ENCODE peak calls at places on chromosomes 5 and 9, in six cellular contexts. C is MM.1S; N is mesenchymal stem cell; P is effector memory CD4-positive, alpha-beta T cell; S is uterus; E is MG63. G is an unnamed sample. For H3K9me3, the result is how much of the 10 kb centered on the place peaks cover.

GRCh38 chr5:95327211-95327610 is 42.3 kb upstream of the MCTP1 start:
- DNase-seq in C (no peak), N (no peak), P (no peak), S (no peak), E (no peak), G (no peak)

GRCh38 chr5:133274597-133274935 is 222.8 kb downstream of the HSPA4 start:
- DNase-seq in C (no peak), N (no peak), P (no peak), S (no peak), E (no peak), G (no peak)

GRCh38 chr5:78129632-78130031 is 164.9 kb downstream of the AP3B1 start:
- DNase-seq in C (no peak), N (no peak), P (no peak), S (no peak), E (no peak), G (no peak)

GRCh38 chr5:136816327-136816726 is 451.0 kb upstream of the TRPC7 start:
- DNase-seq in C (no peak), N (no peak), P (no peak), S (no peak), E (no peak), G (no peak)

GRCh38 chr9:69371001-69371400 is 46.0 kb downstream of the ENTREP1 start:
- DNase-seq in C (no peak), N (no peak), P (no peak), S (no peak), E (no peak), G (peak)

GRCh38 chr5:120852222-120852860 is 388.2 kb downstream of the PRR16 start:
- DNase-seq in C (no peak), N (no peak), P (no peak), S (no peak), E (no peak), G (no peak)

GRCh38 chr5:81639556-81639955 is 111.3 kb downstream of the SSBP2 start:
- DNase-seq in C (no peak), N (no peak), P (no peak), S (no peak), E (no peak), G (peak)

GRCh38 chr9:37144762-37145161 is 24.4 kb downstream of the ZCCHC7 start:
- DNase-seq in C (no peak), N (peak), P (no peak), S (no peak), E (no peak), G (no peak)

GRCh38 chr9:96350866-96351265 is 32.6 kb downstream of the SLC35D2 start:
- DNase-seq in C (no peak), N (no peak), P (no peak), S (no peak), E (no peak), G (no peak)

GRCh38 chr9:89523948-89524347 is 26.0 kb upstream of the SEMA4D start:
- DNase-seq in C (peak), N (peak), P (peak), S (no peak), E (no peak), G (no peak)

GRCh38 chr5:57402348-57402747 is 80.3 kb downstream of the ACTBL2 start:
- DNase-seq in C (no peak), N (no peak), P (no peak), S (no peak), E (no peak), G (no peak)

GRCh38 chr5:56190500-56190899 is 42.6 kb downstream of the ANKRD55 start:
- DNase-seq in C (no peak), N (peak), P (peak), S (no peak), E (peak), G (no peak)

GRCh38 chr5:173895766-173896165 is 7.6 kb downstream of the CPEB4 start:
- DNase-seq in C (no peak), N (no peak), P (no peak), S (no peak), E (no peak), G (no peak)

GRCh38 chr9:72477862-72478564 is 43.4 kb upstream of the TMC1 start:
- DNase-seq in C (no peak), N (peak), P (no peak), S (no peak), E (peak), G (peak)

GRCh38 chr9:96674914-96675538 is 19.9 kb upstream of the PRXL2C start:
- DNase-seq in C (no peak), N (no peak), P (no peak), S (no peak), E (peak), G (peak)

GRCh38 chr5:38601843-38602424 is 45.5 kb upstream of the LIFR start:
- DNase-seq in C (no peak), N (peak), P (no peak), S (no peak), E (peak), G (no peak)

GRCh38 chr5:113489299-113489698 is 1.0 kb upstream of the MCC start:
- DNase-seq in C (peak), N (peak), P (no peak), S (no peak), E (peak), G (peak)

GRCh38 chr5:140116716-140117115 is 2.8 kb downstream of the PURA start:
- DNase-seq in C (no peak), N (no peak), P (no peak), S (no peak), E (no peak), G (no peak)

GRCh38 chr9:26264709-26265601 is 586.7 kb upstream of the TUSC1 start:
- DNase-seq in C (no peak), N (peak), P (no peak), S (no peak), E (peak), G (peak)

GRCh38 chr9:129406278-129407225 is 214.3 kb downstream of the C9orf50 start:
- DNase-seq in C (no peak), N (no peak), P (no peak), S (peak), E (no peak), G (no peak)

GRCh38 chr9:125829743-125830142 is 82.6 kb downstream of the PBX3 start:
- DNase-seq in C (no peak), N (no peak), P (peak), S (no peak), E (peak), G (peak)

GRCh38 chr9:108815156-108815555 is 40.6 kb downstream of the ACTL7B start:
- DNase-seq in C (no peak), N (no peak), P (no peak), S (no peak), E (no peak), G (no peak)

GRCh38 chr5:170338933-170339779 is 41.6 kb upstream of the LCP2 start:
- DNase-seq in C (peak), N (no peak), P (peak), S (no peak), E (no peak), G (no peak)

GRCh38 chr5:5306696-5307095 is 115.8 kb upstream of the ICE1 start:
- DNase-seq in C (no peak), N (no peak), P (no peak), S (no peak), E (peak), G (peak)

GRCh38 chr5:77957931-77958476 is 181.9 kb upstream of the TBCA start:
- DNase-seq in C (no peak), N (no peak), P (no peak), S (no peak), E (no peak), G (no peak)

GRCh38 chr5:90941002-90941720 is 382.6 kb downstream of the ADGRV1 start:
- DNase-seq in C (no peak), N (no peak), P (no peak), S (no peak), E (no peak), G (no peak)

GRCh38 chr9:130154816-130155215 is 17.4 kb upstream of the NCS1 start:
- DNase-seq in C (no peak), N (no peak), P (no peak), S (no peak), E (no peak), G (no peak)

GRCh38 chr9:113807173-113808061 is 68.7 kb upstream of the ZNF618 start:
- DNase-seq in C (peak), N (peak), P (no peak), S (peak), E (peak), G (peak)

GRCh38 chr9:2816476-2817141 is 27.3 kb downstream of the PUM3 start:
- DNase-seq in C (no peak), N (peak), P (no peak), S (no peak), E (no peak), G (peak)

GRCh38 chr9:76701441-76702031 is 62.7 kb upstream of the PCA3 start:
- DNase-seq in C (no peak), N (no peak), P (no peak), S (no peak), E (peak), G (peak)

GRCh38 chr9:98383758-98384157 is 128.3 kb upstream of the TBC1D2 start:
- DNase-seq in C (no peak), N (no peak), P (no peak), S (no peak), E (no peak), G (no peak)

GRCh38 chr5:31047007-31047406 is 146.5 kb upstream of the CDH6 start:
- DNase-seq in C (no peak), N (no peak), P (no peak), S (no peak), E (no peak), G (no peak)

GRCh38 chr9:11148189-11148588 is 535.4 kb upstream of the PTPRD start:
- DNase-seq in C (no peak), N (no peak), P (no peak), S (no peak), E (no peak), G (no peak)

GRCh38 chr5:161278739-161279660 is 267.5 kb downstream of the GABRB2 start:
- DNase-seq in C (no peak), N (no peak), P (no peak), S (no peak), E (no peak), G (no peak)

GRCh38 chr9:18441245-18441644 is 32.7 kb upstream of the ADAMTSL1 start:
- DNase-seq in C (no peak), N (no peak), P (no peak), S (no peak), E (no peak), G (peak)

GRCh38 chr5:158544388-158545339 is 555.1 kb downstream of the EBF1 start:
- DNase-seq in C (no peak), N (no peak), P (no peak), S (no peak), E (no peak), G (no peak)
- H3K9me3 ChIP-seq in C (under half), N (under half), P (under half), S (under half), E (under half), G (under half)

DNA sequence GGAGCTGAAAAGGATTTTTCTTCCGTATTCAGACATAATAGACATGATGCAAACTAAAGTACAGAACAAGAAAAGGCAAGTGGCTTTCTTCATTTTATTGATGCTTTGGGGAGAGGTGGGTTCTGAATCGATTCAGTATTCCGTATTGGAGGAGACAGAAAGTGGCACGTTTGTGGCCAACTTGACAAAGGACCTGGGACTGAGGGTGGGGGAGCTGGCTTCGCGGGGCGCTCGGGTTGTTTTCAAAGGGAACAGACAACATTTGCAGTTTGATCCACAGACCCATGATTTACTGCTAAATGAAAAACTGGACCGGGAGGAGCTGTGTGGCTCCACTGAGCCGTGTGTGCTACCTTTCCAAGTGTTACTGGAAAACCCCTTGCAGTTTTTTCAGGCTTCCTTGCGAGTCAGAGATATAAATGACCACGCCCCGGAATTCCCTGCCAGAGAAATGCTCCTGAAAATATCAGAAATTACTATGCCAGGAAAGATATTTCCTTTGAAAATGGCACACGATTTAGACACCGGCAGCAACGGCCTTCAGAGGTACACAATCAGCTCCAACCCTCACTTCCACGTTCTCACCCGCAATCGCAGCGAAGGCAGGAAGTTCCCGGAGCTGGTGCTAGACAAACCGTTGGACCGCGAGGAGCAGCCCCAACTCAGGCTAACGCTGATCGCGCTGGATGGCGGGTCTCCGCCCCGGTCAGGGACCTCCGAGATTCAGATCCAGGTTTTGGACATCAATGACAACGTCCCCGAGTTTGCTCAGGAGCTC is 547 bp downstream of the PCDHB6 start:
- DNase-seq in C (no peak), N (no peak), P (no peak), S (no peak), E (no peak), G (no peak)
- H3K9me3 ChIP-seq in C (under half), N (half or more), P (under half), S (under half), E (under half), G (under half)

DNA sequence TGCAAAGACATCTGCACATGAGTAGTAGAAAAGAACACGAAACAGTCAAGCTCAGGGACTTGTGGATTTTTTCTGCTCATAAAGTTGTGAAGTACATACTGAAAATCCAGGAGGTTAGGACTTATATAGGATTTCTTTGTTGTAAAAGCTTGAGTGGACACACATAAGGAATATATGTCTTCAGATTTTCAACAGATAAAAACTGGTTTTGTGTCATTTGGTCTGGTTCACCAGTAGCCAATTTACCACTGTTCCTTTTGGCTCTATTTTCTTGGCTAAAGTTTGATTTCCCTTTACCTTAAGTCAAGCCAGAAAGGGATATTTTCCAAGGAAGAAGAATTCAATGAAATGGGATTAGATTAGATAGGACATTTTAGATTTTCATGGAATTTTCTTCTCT is 204.3 kb downstream of the NR3C1 start:
- DNase-seq in C (no peak), N (no peak), P (no peak), S (no peak), E (no peak), G (no peak)
- H3K9me3 ChIP-seq in C (under half), N (under half), P (under half), S (under half), E (under half), G (under half)

GRCh38 chr5:179061025-179061424 is 852 bp downstream of the ZNF354C start:
- DNase-seq in C (no peak), N (no peak), P (no peak), S (peak), E (no peak), G (no peak)
- H3K9me3 ChIP-seq in C (under half), N (under half), P (under half), S (under half), E (half or more), G (under half)

GRCh38 chr5:177590406-177590805 is 1.6 kb upstream of the TMED9 start:
- DNase-seq in C (no peak), N (no peak), P (no peak), S (no peak), E (no peak), G (no peak)
- H3K9me3 ChIP-seq in C (under half), N (under half), P (under half), S (under half), E (under half), G (under half)

G was measured in adipocyte.